ENCODE peak calls at places on chromosomes 12 and 14, in six cellular contexts. One of them, this sample, is unnamed.

GRCh38 chr14:69114763-69115162 is 38.2 kb downstream of the DCAF5 start:
- DNase-seq in gastrocnemius medialis: no peak
- DNase-seq in body of pancreas: no peak
- DNase-seq in transverse colon: no peak
- DNase-seq in ovary: no peak
- DNase-seq in neuronal stem cell: no peak
- DNase-seq in this sample: no peak

GRCh38 chr12:69136931-69137613 is 102.3 kb upstream of the CPSF6 start:
- DNase-seq in gastrocnemius medialis: no peak
- DNase-seq in body of pancreas: no peak
- DNase-seq in transverse colon: no peak
- DNase-seq in ovary: no peak
- DNase-seq in neuronal stem cell: no peak
- DNase-seq in this sample: no peak

GRCh38 chr12:11767029-11767724 is 117.7 kb downstream of the ETV6 start:
- DNase-seq in gastrocnemius medialis: no peak
- DNase-seq in body of pancreas: no peak
- DNase-seq in transverse colon: no peak
- DNase-seq in ovary: no peak
- DNase-seq in neuronal stem cell: no peak
- DNase-seq in this sample: no peak

GRCh38 chr14:102317564-102318248 is 1.8 kb upstream of the ZNF839 start:
- DNase-seq in gastrocnemius medialis: peak; percentile 88
- DNase-seq in body of pancreas: no peak
- DNase-seq in transverse colon: peak; percentile 54
- DNase-seq in ovary: peak; percentile 32
- DNase-seq in neuronal stem cell: no peak
- DNase-seq in this sample: no peak

GRCh38 chr12:123895477-123895876 is 77.2 kb downstream of the CCDC92 start:
- DNase-seq in gastrocnemius medialis: no peak
- DNase-seq in body of pancreas: no peak
- DNase-seq in transverse colon: no peak
- DNase-seq in ovary: no peak
- DNase-seq in neuronal stem cell: no peak
- DNase-seq in this sample: no peak

GRCh38 chr12:132490481-132491348 is 764 bp downstream of the FBRSL1 start:
- DNase-seq in gastrocnemius medialis: no peak
- DNase-seq in body of pancreas: peak; percentile 64
- DNase-seq in transverse colon: no peak
- DNase-seq in ovary: peak; percentile 52
- DNase-seq in neuronal stem cell: no peak
- DNase-seq in this sample: no peak

GRCh38 chr12:97751704-97752103 is 289.1 kb downstream of the RMST start:
- DNase-seq in gastrocnemius medialis: no peak
- DNase-seq in body of pancreas: no peak
- DNase-seq in transverse colon: no peak
- DNase-seq in ovary: no peak
- DNase-seq in neuronal stem cell: no peak
- DNase-seq in this sample: no peak

GRCh38 chr12:22321620-22322019 is 12.9 kb downstream of the ST8SIA1 start:
- DNase-seq in gastrocnemius medialis: no peak
- DNase-seq in body of pancreas: no peak
- DNase-seq in transverse colon: no peak
- DNase-seq in ovary: no peak
- DNase-seq in neuronal stem cell: no peak
- DNase-seq in this sample: no peak

GRCh38 chr14:105817971-105818711 is 291.8 kb downstream of the TMEM121 start:
- DNase-seq in gastrocnemius medialis: no peak
- DNase-seq in body of pancreas: no peak
- DNase-seq in transverse colon: peak; percentile 16
- DNase-seq in ovary: no peak
- DNase-seq in neuronal stem cell: no peak
- DNase-seq in this sample: no peak

GRCh38 chr12:17108877-17109520 is 503.0 kb upstream of the LMO3 start:
- DNase-seq in gastrocnemius medialis: no peak
- DNase-seq in body of pancreas: no peak
- DNase-seq in transverse colon: no peak
- DNase-seq in ovary: no peak
- DNase-seq in neuronal stem cell: no peak
- DNase-seq in this sample: no peak

GRCh38 chr12:6684609-6685008 is 4.6 kb downstream of the ZNF384 start:
- DNase-seq in gastrocnemius medialis: no peak
- DNase-seq in body of pancreas: no peak
- DNase-seq in transverse colon: no peak
- DNase-seq in ovary: no peak
- DNase-seq in neuronal stem cell: peak; percentile 27
- DNase-seq in this sample: no peak

GRCh38 chr12:128798543-128799341 is 25.0 kb downstream of the SLC15A4 start:
- DNase-seq in gastrocnemius medialis: peak; percentile 95
- DNase-seq in body of pancreas: no peak
- DNase-seq in transverse colon: no peak
- DNase-seq in ovary: no peak
- DNase-seq in neuronal stem cell: no peak
- DNase-seq in this sample: no peak

GRCh38 chr14:64693766-64694165 is 10.5 kb upstream of the PLEKHG3 start:
- DNase-seq in gastrocnemius medialis: no peak
- DNase-seq in body of pancreas: no peak
- DNase-seq in transverse colon: no peak
- DNase-seq in ovary: no peak
- DNase-seq in neuronal stem cell: no peak
- DNase-seq in this sample: no peak

GRCh38 chr12:109464642-109465351 is 12.3 kb downstream of the KCTD10 start:
- DNase-seq in gastrocnemius medialis: no peak
- DNase-seq in body of pancreas: no peak
- DNase-seq in transverse colon: no peak
- DNase-seq in ovary: no peak
- DNase-seq in neuronal stem cell: no peak
- DNase-seq in this sample: no peak

GRCh38 chr14:69023035-69023434 is 43.9 kb upstream of the ACTN1 start:
- DNase-seq in gastrocnemius medialis: no peak
- DNase-seq in body of pancreas: no peak
- DNase-seq in transverse colon: no peak
- DNase-seq in ovary: no peak
- DNase-seq in neuronal stem cell: no peak
- DNase-seq in this sample: no peak

GRCh38 chr12:49200882-49201594 is 12.2 kb upstream of the TUBA1A start:
- DNase-seq in gastrocnemius medialis: no peak
- DNase-seq in body of pancreas: no peak
- DNase-seq in transverse colon: no peak
- DNase-seq in ovary: no peak
- DNase-seq in neuronal stem cell: no peak
- DNase-seq in this sample: no peak

GRCh38 chr14:84965279-84965678 is 564.7 kb upstream of the FLRT2 start:
- DNase-seq in gastrocnemius medialis: no peak
- DNase-seq in body of pancreas: no peak
- DNase-seq in transverse colon: no peak
- DNase-seq in ovary: no peak
- DNase-seq in neuronal stem cell: no peak
- DNase-seq in this sample: no peak

GRCh38 chr12:14284189-14284722 is 81.2 kb upstream of the ATF7IP start:
- DNase-seq in gastrocnemius medialis: no peak
- DNase-seq in body of pancreas: no peak
- DNase-seq in transverse colon: no peak
- DNase-seq in ovary: peak; percentile 80
- DNase-seq in neuronal stem cell: no peak
- DNase-seq in this sample: no peak

GRCh38 chr12:106581543-106582263 is 1.1 kb upstream of the RFX4 start:
- DNase-seq in gastrocnemius medialis: no peak
- DNase-seq in body of pancreas: no peak
- DNase-seq in transverse colon: no peak
- DNase-seq in ovary: no peak
- DNase-seq in neuronal stem cell: peak; percentile 70
- DNase-seq in this sample: no peak

GRCh38 chr12:25433581-25434325 is 119.3 kb downstream of the LMNTD1 start:
- DNase-seq in gastrocnemius medialis: no peak
- DNase-seq in body of pancreas: no peak
- DNase-seq in transverse colon: no peak
- DNase-seq in ovary: no peak
- DNase-seq in neuronal stem cell: no peak
- DNase-seq in this sample: no peak

GRCh38 chr14:102491366-102491765 is 18.2 kb downstream of the ANKRD9 start:
- DNase-seq in gastrocnemius medialis: no peak
- DNase-seq in body of pancreas: no peak
- DNase-seq in transverse colon: no peak
- DNase-seq in ovary: no peak
- DNase-seq in neuronal stem cell: no peak
- DNase-seq in this sample: no peak

GRCh38 chr12:62158013-62158412 is 102.2 kb upstream of the USP15 start:
- DNase-seq in gastrocnemius medialis: no peak
- DNase-seq in body of pancreas: no peak
- DNase-seq in transverse colon: no peak
- DNase-seq in ovary: no peak
- DNase-seq in neuronal stem cell: no peak
- DNase-seq in this sample: no peak

GRCh38 chr14:53571990-53572389 is 384.6 kb downstream of the BMP4 start:
- DNase-seq in gastrocnemius medialis: no peak
- DNase-seq in body of pancreas: no peak
- DNase-seq in transverse colon: no peak
- DNase-seq in ovary: no peak
- DNase-seq in neuronal stem cell: no peak
- DNase-seq in this sample: no peak

GRCh38 chr12:76855266-76855665 is 23.6 kb downstream of the CSRP2 start:
- DNase-seq in gastrocnemius medialis: no peak
- DNase-seq in body of pancreas: no peak
- DNase-seq in transverse colon: no peak
- DNase-seq in ovary: no peak
- DNase-seq in neuronal stem cell: no peak
- DNase-seq in this sample: no peak

GRCh38 chr12:111268738-111269572 is 99.9 kb downstream of the PHETA1 start:
- DNase-seq in gastrocnemius medialis: no peak
- DNase-seq in body of pancreas: no peak
- DNase-seq in transverse colon: no peak
- DNase-seq in ovary: no peak
- DNase-seq in neuronal stem cell: no peak
- DNase-seq in this sample: peak; percentile 25

GRCh38 chr14:67583711-67584644 is 16.1 kb downstream of the PIGH start:
- DNase-seq in gastrocnemius medialis: no peak
- DNase-seq in body of pancreas: peak; percentile 53
- DNase-seq in transverse colon: peak; percentile 41
- DNase-seq in ovary: no peak
- DNase-seq in neuronal stem cell: peak; percentile 47
- DNase-seq in this sample: no peak

DNA sequence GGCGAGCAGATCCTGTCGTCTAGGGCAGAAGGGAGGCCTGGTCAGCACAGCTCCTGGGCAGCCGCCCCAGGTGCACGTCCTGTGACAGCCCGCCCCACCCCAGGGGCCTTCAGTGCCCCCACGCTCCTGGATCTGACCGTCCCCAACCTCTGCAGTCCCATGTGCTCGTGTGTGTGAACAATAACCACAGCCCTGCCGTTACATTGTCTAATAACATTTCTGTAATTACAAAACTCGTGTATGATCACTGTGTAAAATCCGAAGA is 39.8 kb downstream of the CHGA start:
- DNase-seq in gastrocnemius medialis: no peak
- DNase-seq in body of pancreas: no peak
- DNase-seq in transverse colon: no peak
- DNase-seq in ovary: no peak
- DNase-seq in neuronal stem cell: no peak
- DNase-seq in this sample: no peak
- H3K27ac ChIP-seq in gastrocnemius medialis: no peak overlapping the region
- H3K27ac ChIP-seq in body of pancreas: no peak overlapping the region
- H3K27ac ChIP-seq in transverse colon: peak overlapping the region; percentile 67
- H3K27ac ChIP-seq in ovary: no peak overlapping the region
- H3K27ac ChIP-seq in neuronal stem cell: no peak overlapping the region
- H3K27ac ChIP-seq in this sample: no peak overlapping the region

GRCh38 chr12:92648242-92649031 is 54.4 kb upstream of the PLEKHG7 start:
- DNase-seq in gastrocnemius medialis: no peak
- DNase-seq in body of pancreas: no peak
- DNase-seq in transverse colon: no peak
- DNase-seq in ovary: no peak
- DNase-seq in neuronal stem cell: no peak
- DNase-seq in this sample: peak; percentile 5
- H3K4me3 ChIP-seq in gastrocnemius medialis: no peak overlapping the region
- H3K4me3 ChIP-seq in body of pancreas: no peak overlapping the region
- H3K4me3 ChIP-seq in transverse colon: no peak overlapping the region
- H3K4me3 ChIP-seq in ovary: no peak overlapping the region
- H3K4me3 ChIP-seq in neuronal stem cell: no peak overlapping the region
- H3K4me3 ChIP-seq in this sample: no peak overlapping the region

GRCh38 chr14:30553311-30553989 is 5.5 kb upstream of the G2E3 start:
- DNase-seq in gastrocnemius medialis: no peak
- DNase-seq in body of pancreas: no peak
- DNase-seq in transverse colon: no peak
- DNase-seq in ovary: no peak
- DNase-seq in neuronal stem cell: no peak
- DNase-seq in this sample: no peak

GRCh38 chr14:30547388-30548048 is 11.4 kb upstream of the G2E3 start:
- DNase-seq in gastrocnemius medialis: no peak
- DNase-seq in body of pancreas: no peak
- DNase-seq in transverse colon: no peak
- DNase-seq in ovary: no peak
- DNase-seq in neuronal stem cell: no peak
- DNase-seq in this sample: no peak

GRCh38 chr14:30551460-30551859 is 7.5 kb upstream of the G2E3 start:
- DNase-seq in gastrocnemius medialis: no peak
- DNase-seq in body of pancreas: no peak
- DNase-seq in transverse colon: no peak
- DNase-seq in ovary: no peak
- DNase-seq in neuronal stem cell: no peak
- DNase-seq in this sample: no peak

DNA sequence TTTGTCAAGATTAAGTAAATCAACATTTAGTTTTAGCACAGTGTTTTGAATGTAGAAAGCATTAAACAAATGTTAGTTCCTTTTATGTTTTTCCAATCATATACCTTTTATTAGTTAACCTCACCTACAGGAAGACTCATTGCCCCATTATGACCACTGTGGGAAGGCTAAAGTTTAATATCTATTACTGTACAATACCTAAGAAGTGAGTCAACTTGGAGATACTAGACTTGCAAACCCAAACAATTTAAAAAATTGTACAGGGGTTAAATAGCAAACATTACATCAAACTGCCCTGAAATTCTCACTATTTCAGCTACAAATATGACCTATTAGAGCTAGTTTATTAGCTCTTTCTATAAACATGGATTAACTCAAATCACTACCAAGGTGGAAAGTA is 8.6 kb upstream of the G2E3 start:
- DNase-seq in gastrocnemius medialis: no peak
- DNase-seq in body of pancreas: no peak
- DNase-seq in transverse colon: no peak
- DNase-seq in ovary: no peak
- DNase-seq in neuronal stem cell: no peak
- DNase-seq in this sample: no peak
- H3K27ac ChIP-seq in gastrocnemius medialis: no peak overlapping the region
- H3K27ac ChIP-seq in body of pancreas: no peak overlapping the region
- H3K27ac ChIP-seq in transverse colon: no peak overlapping the region
- H3K27ac ChIP-seq in ovary: no peak overlapping the region
- H3K27ac ChIP-seq in neuronal stem cell: no peak overlapping the region
- H3K27ac ChIP-seq in this sample: no peak overlapping the region

GRCh38 chr14:71362920-71363584 is 455.8 kb downstream of the PCNX1 start:
- DNase-seq in gastrocnemius medialis: no peak
- DNase-seq in body of pancreas: no peak
- DNase-seq in transverse colon: no peak
- DNase-seq in ovary: no peak
- DNase-seq in neuronal stem cell: no peak
- DNase-seq in this sample: no peak
- H3K4me3 ChIP-seq in gastrocnemius medialis: no peak overlapping the region
- H3K4me3 ChIP-seq in body of pancreas: no peak overlapping the region
- H3K4me3 ChIP-seq in transverse colon: no peak overlapping the region
- H3K4me3 ChIP-seq in ovary: no peak overlapping the region
- H3K4me3 ChIP-seq in neuronal stem cell: no peak overlapping the region
- H3K4me3 ChIP-seq in this sample: no peak overlapping the region